ENCODE peak calls at places on chromosome 2, in ten cellular contexts. Z is AG09309; B is ELF-1; I is NCI-H748 treated with DMSO at 0.1 percent for 48 hours; T is fibroblast of the conjunctiva; Y is activated naive CD4-positive, alpha-beta T cell; Q is Panc1; C is mesothelial cell of epicardium; G is stromal cell of bone marrow; M is mucosa of gallbladder. L is an unnamed sample.
A peak's percentile ranks its signal among the peaks of the same experiment; 100 is the strongest.

GRCh38 chr2:162014751-162015150 is 59.3 kb downstream of the DPP4 start:
- DNase-seq in B (no peak), Z (no peak), G (no peak), Q (no peak), T (no peak), M (no peak), C (no peak), Y (no peak), I (no peak), L (no peak)

GRCh38 chr2:196598412-196598811 is 41.1 kb upstream of the CCDC150 start:
- DNase-seq in M (no peak), C (no peak), B (no peak), I (no peak), Y (no peak), G (no peak), T (no peak), Z (no peak), Q (no peak), L (no peak)

GRCh38 chr2:60158262-60158661 is 395.2 kb downstream of the BCL11A start:
- DNase-seq in Z (no peak), T (no peak), B (no peak), G (no peak), Q (no peak), Y (no peak), M (no peak), I (no peak), C (no peak), L (no peak)

GRCh38 chr2:196941398-196942078 is 15.0 kb upstream of the PGAP1 start:
- DNase-seq in M (no peak), T (no peak), B (no peak), Z (no peak), G (no peak), Y (no peak), Q (no peak), I (no peak), C (no peak), L (no peak)

GRCh38 chr2:219384083-219384713 is 3.5 kb downstream of the DNPEP start:
- DNase-seq in T (no peak), G (no peak), M (no peak), I (no peak), C (no peak), Y (no peak), Z (no peak), Q (no peak), B (no peak), L (no peak)

GRCh38 chr2:187575081-187576067 is 21.1 kb upstream of the TFPI start:
- DNase-seq in C (no peak), Q (no peak), M (no peak), Y (no peak), T (peak; percentile 48), B (no peak), Z (no peak), G (no peak), I (no peak), L (no peak)

GRCh38 chr2:127968610-127969339 is 59.1 kb downstream of the SAP130 start:
- DNase-seq in B (no peak), I (no peak), M (no peak), Z (no peak), Q (no peak), C (no peak), G (no peak), T (peak; percentile 12), Y (no peak), L (no peak)

GRCh38 chr2:45134014-45134413 is 124.8 kb upstream of the SIX2 start:
- DNase-seq in C (no peak), Z (no peak), G (peak; percentile 25), M (no peak), I (peak; percentile 3), Q (no peak), T (no peak), Y (no peak), B (peak; percentile 27), L (no peak)

GRCh38 chr2:238701907-238702206 is 146.0 kb upstream of the TWIST2 start:
- DNase-seq in C (no peak), T (no peak), Y (no peak), M (no peak), Z (no peak), Q (no peak), B (no peak), G (no peak), I (no peak), L (no peak)

GRCh38 chr2:96174251-96175144 is 29.3 kb upstream of the DUSP2 start:
- DNase-seq in Z (peak; percentile 3), B (peak; percentile 75), G (no peak), C (peak; percentile 83), Y (peak; percentile 70), T (peak; percentile 27), I (no peak), M (peak; percentile 80), Q (peak; percentile 45), L (peak; percentile 14)

GRCh38 chr2:100707016-100707947 is 112.7 kb upstream of the NPAS2 start:
- DNase-seq in Y (no peak), Z (no peak), Q (no peak), C (no peak), G (no peak), T (no peak), B (no peak), M (no peak), I (no peak), L (no peak)

GRCh38 chr2:53452957-53453748 is 314.5 kb upstream of the CHAC2 start:
- DNase-seq in B (peak; percentile 27), Z (no peak), I (no peak), Q (no peak), C (no peak), Y (no peak), M (no peak), T (no peak), G (no peak), L (no peak)

GRCh38 chr2:85743304-85743978 is 10.3 kb upstream of the ATOH8 start:
- DNase-seq in M (no peak), G (no peak), T (no peak), B (no peak), Z (no peak), Y (no peak), I (no peak), Q (no peak), C (no peak), L (no peak)

GRCh38 chr2:38277245-38278119 is 99.6 kb downstream of the ATL2 start:
- DNase-seq in Q (no peak), C (no peak), T (no peak), G (no peak), Y (no peak), I (peak; percentile 0), B (peak; percentile 88), M (peak; percentile 42), Z (no peak), L (no peak)

GRCh38 chr2:61426267-61426897 is 44.5 kb downstream of the USP34 start:
- DNase-seq in M (peak; percentile 36), Q (peak; percentile 47), G (no peak), C (no peak), Z (no peak), Y (peak; percentile 12), I (no peak), T (peak; percentile 4), B (peak; percentile 85), L (no peak)

GRCh38 chr2:239305222-239305575 is 95.6 kb downstream of the HDAC4 start:
- DNase-seq in C (no peak), I (no peak), G (no peak), M (no peak), Z (no peak), B (peak; percentile 62), Y (no peak), T (no peak), Q (no peak), L (no peak)

GRCh38 chr2:20667531-20668401 is 822 bp downstream of the GDF7 start:
- DNase-seq in C (no peak), Q (no peak), M (no peak), I (no peak), Y (no peak), Z (no peak), T (no peak), G (no peak), B (peak; percentile 40), L (no peak)

GRCh38 chr2:132009874-132010521 is 151.8 kb downstream of the ANKRD30BL start:
- DNase-seq in M (no peak), I (no peak), Y (no peak), T (no peak), Q (no peak), G (no peak), Z (no peak), C (no peak), B (peak; percentile 8), L (no peak)

GRCh38 chr2:99772766-99773331 is 283.0 kb upstream of the REV1 start:
- DNase-seq in G (no peak), M (no peak), Q (no peak), B (no peak), C (no peak), Y (no peak), I (no peak), Z (no peak), T (no peak), L (no peak)

GRCh38 chr2:38487852-38488251 is 110.8 kb upstream of the ATL2 start:
- DNase-seq in B (no peak), Z (no peak), M (no peak), G (no peak), I (no peak), T (no peak), Q (no peak), Y (no peak), C (no peak), L (no peak)

GRCh38 chr2:209830722-209831465 is 59.3 kb downstream of the UNC80 start:
- DNase-seq in B (no peak), Z (no peak), M (no peak), Q (no peak), T (no peak), C (no peak), Y (no peak), G (no peak), I (no peak), L (no peak)

GRCh38 chr2:239324456-239324855 is 76.4 kb downstream of the HDAC4 start:
- DNase-seq in I (no peak), G (no peak), Q (no peak), Y (no peak), C (peak; percentile 25), Z (no peak), M (no peak), B (no peak), T (no peak), L (no peak)

GRCh38 chr2:196592912-196593881 is 46.3 kb upstream of the CCDC150 start:
- DNase-seq in Q (no peak), C (peak; percentile 73), Z (no peak), B (peak; percentile 55), I (peak; percentile 63), Y (no peak), G (no peak), T (no peak), M (no peak), L (no peak)

GRCh38 chr2:236772220-236772837 is 202.7 kb downstream of the ACKR3 start:
- DNase-seq in T (no peak), Q (no peak), Y (no peak), B (no peak), C (no peak), G (no peak), M (no peak), I (no peak), Z (no peak), L (no peak)

GRCh38 chr2:105085525-105085924 is 47.7 kb downstream of the MRPS9 start:
- DNase-seq in I (no peak), Q (no peak), G (peak; percentile 2), T (no peak), Y (no peak), B (no peak), M (no peak), Z (no peak), C (no peak), L (no peak)

GRCh38 chr2:146241023-146241422 is 1603.8 kb upstream of the ACVR2A start:
- DNase-seq in I (no peak), M (no peak), Q (no peak), T (no peak), B (no peak), C (no peak), G (no peak), Z (no peak), Y (no peak), L (no peak)

GRCh38 chr2:113258748-113259147 is 20.0 kb downstream of the PAX8 start:
- DNase-seq in B (no peak), Q (no peak), Y (no peak), C (no peak), T (no peak), M (no peak), Z (no peak), I (no peak), G (no peak), L (no peak)

GRCh38 chr2:44269831-44270230 is 5.4 kb upstream of the SLC3A1 start:
- DNase-seq in Y (no peak), C (no peak), Z (no peak), I (no peak), M (no peak), G (no peak), Q (no peak), T (no peak), B (no peak), L (no peak)